ENCODE peak calls at places on chromosomes 4 and X, in ten cellular contexts. B, O, L, X, A, V, K, Z, Y and W are unnamed samples.
A peak's percentile ranks its signal among the peaks of the same experiment; 100 is the strongest.

GRCh38 chr4:137647375-137647774 is 115.1 kb upstream of the PCDH18 start:
- DNase-seq in X (no peak), A (no peak), B (no peak), O (peak; percentile 45), Z (no peak), Y (no peak), K (no peak), L (no peak), V (no peak), W (no peak)

GRCh38 chrX:43703211-43703791 is 47.2 kb downstream of the MAOA start:
- DNase-seq in V (no peak), Y (no peak), L (no peak), Z (no peak), K (no peak), X (no peak), A (no peak), O (no peak), B (no peak), W (no peak)

GRCh38 chr4:127400736-127401346 is 231.9 kb upstream of the INTU start:
- DNase-seq in V (peak; percentile 28), K (no peak), L (no peak), Z (peak; percentile 51), Y (peak; percentile 36), O (peak; percentile 9), B (no peak), X (peak; percentile 70), A (peak; percentile 7), W (no peak)

GRCh38 chrX:16771483-16772398 is 14.5 kb upstream of the TXLNG start:
- DNase-seq in K (no peak), O (no peak), B (no peak), X (no peak), V (peak; percentile 44), L (no peak), Z (no peak), Y (peak; percentile 63), A (no peak), W (no peak)

GRCh38 chrX:133698298-133698697 is 283.0 kb upstream of the GPC4 start:
- DNase-seq in X (no peak), O (no peak), L (no peak), Z (no peak), B (no peak), Y (no peak), K (no peak), A (no peak), V (peak; percentile 10), W (no peak)

GRCh38 chrX:110082156-110082555 is 79.2 kb downstream of the TMEM164 start:
- DNase-seq in A (peak; percentile 43), Z (no peak), O (no peak), V (no peak), L (no peak), B (no peak), K (no peak), X (no peak), Y (no peak), W (no peak)

GRCh38 chr4:127120706-127121105 is 512.1 kb upstream of the INTU start:
- DNase-seq in L (no peak), Y (no peak), B (no peak), Z (no peak), O (no peak), A (no peak), K (no peak), V (no peak), X (no peak), W (no peak)

GRCh38 chrX:44344194-44344593 is 722 bp upstream of the EFHC2 start:
- DNase-seq in Y (peak; percentile 38), K (peak; percentile 87), L (no peak), A (no peak), Z (peak; percentile 52), B (no peak), X (no peak), O (no peak), V (no peak), W (no peak)

GRCh38 chrX:47574609-47575325 is 7.5 kb upstream of the TIMP1 start:
- DNase-seq in A (no peak), Y (no peak), X (no peak), K (no peak), L (no peak), V (no peak), O (no peak), B (no peak), Z (no peak), W (no peak)

GRCh38 chr4:24137963-24138601 is 248.2 kb upstream of the PPARGC1A start:
- DNase-seq in O (no peak), B (no peak), Y (peak; percentile 73), L (no peak), K (no peak), X (no peak), V (no peak), A (peak; percentile 37), Z (peak; percentile 24), W (no peak)

GRCh38 chr4:88027611-88028608 is 20.5 kb downstream of the PKD2 start:
- DNase-seq in Y (no peak), V (no peak), K (no peak), X (no peak), B (no peak), A (no peak), O (no peak), L (no peak), Z (no peak), W (no peak)
- TF ChIP-seq POLR2AphosphoS5 in Y (no peak), V (no peak), K (no peak), X (no peak), B (no peak), A (no peak), O (no peak), L (no peak), Z (no peak), W (no peak)

GRCh38 chr4:48095441-48095840 is 38.6 kb downstream of the TXK start:
- DNase-seq in K (no peak), V (no peak), B (no peak), A (no peak), O (no peak), Z (no peak), Y (no peak), X (no peak), L (no peak), W (no peak)

GRCh38 chr4:48090621-48091020 is 43.4 kb downstream of the TXK start:
- DNase-seq in A (no peak), B (no peak), Y (no peak), X (no peak), L (no peak), K (no peak), O (no peak), V (no peak), Z (no peak), W (no peak)

DNA sequence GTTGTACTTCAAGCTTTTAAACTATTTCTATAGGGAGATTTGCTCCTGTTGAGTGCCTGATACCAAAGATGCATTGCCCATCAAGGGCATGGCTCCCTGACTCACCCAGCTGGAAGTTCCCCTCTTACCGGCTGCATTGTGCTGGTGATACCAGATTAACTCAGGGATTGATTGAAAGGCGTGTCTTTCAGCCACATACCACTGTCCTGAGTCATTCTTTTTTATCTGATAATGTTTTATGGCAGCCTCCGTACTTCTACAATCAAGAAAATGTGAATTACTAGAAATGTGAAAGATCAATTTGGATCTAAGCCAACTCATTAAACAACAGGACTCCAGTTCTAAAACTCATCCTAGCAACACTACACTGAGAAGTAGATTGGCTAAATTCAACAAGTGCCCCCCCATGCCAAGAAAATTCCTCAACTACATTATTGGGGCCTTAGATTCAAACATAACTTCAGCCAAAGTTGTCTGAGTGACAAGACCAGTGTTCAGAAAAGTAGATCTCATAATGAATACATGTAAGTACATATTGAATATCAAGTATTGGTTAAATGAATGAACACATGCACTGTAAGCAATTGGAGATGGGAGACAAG is 40.0 kb downstream of the TXK start:
- DNase-seq in X (no peak), Y (peak; percentile 68), A (no peak), Z (no peak), V (no peak), K (no peak), O (no peak), B (no peak), L (no peak), W (no peak)
- H3K36me3 ChIP-seq in X (no peaks in the 10 kb centered on the region), Y (no peaks in the 10 kb centered on the region), A (no peaks in the 10 kb centered on the region), Z (no peaks in the 10 kb centered on the region), V (no peaks in the 10 kb centered on the region), K (no peaks in the 10 kb centered on the region), O (no peaks in the 10 kb centered on the region), B (no peaks in the 10 kb centered on the region), L (no peaks in the 10 kb centered on the region), W (no peaks in the 10 kb centered on the region)

GRCh38 chr4:44772340-44772739 is 46.0 kb upstream of the GNPDA2 start:
- DNase-seq in Y (no peak), A (no peak), X (no peak), B (no peak), Z (no peak), V (no peak), L (no peak), K (no peak), O (no peak), W (no peak)

GRCh38 chr4:44771789-44772188 is 45.4 kb upstream of the GNPDA2 start:
- DNase-seq in O (no peak), Z (no peak), A (no peak), X (no peak), B (no peak), K (no peak), Y (no peak), L (no peak), V (no peak), W (no peak)

DNA sequence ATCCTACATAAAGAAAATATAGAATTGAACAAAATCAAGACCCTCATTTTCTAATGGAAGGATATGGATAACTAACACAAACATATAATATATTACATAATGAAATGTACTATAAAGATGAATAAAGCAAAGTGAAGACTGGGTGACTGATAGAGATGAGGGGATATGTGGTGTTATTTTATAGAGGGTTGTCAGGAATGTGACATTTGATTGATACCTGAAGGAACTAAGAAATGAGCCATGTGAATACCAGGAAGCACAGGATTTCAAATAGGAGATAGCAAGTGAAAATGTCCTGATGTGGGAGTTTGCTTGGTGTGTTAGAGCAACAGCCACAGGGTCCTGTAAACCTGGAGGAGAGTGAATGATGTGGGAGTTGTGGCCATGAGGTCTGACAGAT is 40.1 kb upstream of the GNPDA2 start:
- DNase-seq in Y (no peak), A (no peak), Z (no peak), V (no peak), O (no peak), B (no peak), X (no peak), K (no peak), L (no peak), W (no peak)
- TF ChIP-seq POLR2AphosphoS5 in Y (no peak), A (no peak), Z (no peak), V (no peak), O (no peak), B (no peak), X (no peak), K (no peak), L (no peak), W (no peak)

GRCh38 chr4:3148926-3149325 is 74.4 kb downstream of the HTT start:
- DNase-seq in A (no peak), B (no peak), V (no peak), Z (no peak), K (no peak), O (no peak), X (no peak), L (no peak), Y (no peak), W (no peak)

DNA sequence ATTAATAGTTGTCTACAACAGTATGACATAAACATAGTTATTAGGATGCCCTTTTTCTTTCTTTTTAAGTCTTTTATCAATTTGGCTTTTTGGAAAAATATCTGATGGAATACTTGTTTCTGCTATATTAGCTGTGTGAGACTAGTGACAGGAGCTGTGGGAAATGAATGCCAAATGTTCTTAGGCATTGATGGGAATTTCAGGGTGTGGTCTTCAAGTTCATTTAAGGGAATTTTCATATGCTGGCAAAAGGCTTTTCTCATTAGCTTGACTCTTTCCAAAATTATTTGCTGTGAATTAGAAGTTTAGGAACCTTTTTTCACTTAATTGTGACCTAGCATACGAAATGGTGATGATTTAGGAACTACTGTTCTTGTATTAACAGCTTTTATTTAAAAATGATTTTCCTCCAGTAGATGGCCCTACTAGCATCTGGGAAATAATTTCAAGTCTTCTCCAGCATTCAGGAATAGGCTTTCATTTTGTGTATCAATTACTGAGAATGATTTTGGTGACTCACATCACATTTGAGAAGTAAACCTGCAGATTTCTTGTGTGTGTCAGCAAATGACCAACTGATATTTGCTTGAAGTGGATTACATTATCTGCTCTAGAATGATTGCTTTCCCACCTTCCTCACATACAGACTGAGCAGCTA is 70.9 kb downstream of the HTT start:
- DNase-seq in A (no peak), L (no peak), Z (no peak), O (no peak), K (no peak), X (no peak), Y (no peak), V (no peak), B (no peak), W (no peak)
- H3K36me3 ChIP-seq in A (no peaks in the 10 kb centered on the region), L (peaks cover 88% of the 10 kb centered on the region), Z (peaks cover 100% of the 10 kb centered on the region), O (peaks cover 39% of the 10 kb centered on the region), K (peaks cover 67% of the 10 kb centered on the region), X (peaks cover 25% of the 10 kb centered on the region), Y (no peaks in the 10 kb centered on the region), V (peaks cover 78% of the 10 kb centered on the region), B (no peaks in the 10 kb centered on the region), W (peaks cover 51% of the 10 kb centered on the region)